ENCODE peak calls at places on chromosomes 5 and 9, in five cellular contexts. J, Y, B, I and P are unnamed samples.

GRCh38 chr5:34576849-34577248 is 79.3 kb upstream of the RAI14 start:
- DNase-seq in J (peak), Y (no peak), B (no peak), I (no peak), P (no peak)

GRCh38 chr5:14560091-14560595 is 21.4 kb upstream of the OTULINL start:
- DNase-seq in J (no peak), Y (no peak), B (no peak), I (peak), P (no peak)

GRCh38 chr5:34674226-34674625 is 18.1 kb downstream of the RAI14 start:
- DNase-seq in J (peak), Y (peak), B (no peak), I (no peak), P (no peak)

GRCh38 chr9:13863112-13863511 is 450.8 kb downstream of the NFIB start:
- DNase-seq in J (peak), Y (no peak), B (peak), I (no peak), P (no peak)

GRCh38 chr5:175460126-175460525 is 16.1 kb upstream of the DRD1 start:
- DNase-seq in J (peak), Y (no peak), B (no peak), I (no peak), P (no peak)

GRCh38 chr5:111063709-111064322 is 7.7 kb upstream of the TSLP start:
- DNase-seq in J (peak), Y (peak), B (no peak), I (peak), P (no peak)

GRCh38 chr9:113403651-113404050 is 2.6 kb upstream of the ALAD start:
- DNase-seq in J (peak), Y (no peak), B (no peak), I (no peak), P (no peak)

GRCh38 chr5:107808671-107809137 is 138.0 kb upstream of the EFNA5 start:
- DNase-seq in J (no peak), Y (no peak), B (no peak), I (peak), P (no peak)

GRCh38 chr5:173602423-173602822 is 14.0 kb downstream of the BOD1 start:
- DNase-seq in J (peak), Y (no peak), B (peak), I (no peak), P (no peak)

GRCh38 chr5:83095973-83096539 is 18.7 kb downstream of the XRCC4 start:
- DNase-seq in J (peak), Y (peak), B (no peak), I (no peak), P (no peak)

GRCh38 chr9:84151236-84151635 is 170.6 kb downstream of the RMI1 start:
- DNase-seq in J (no peak), Y (no peak), B (no peak), I (peak), P (no peak)

GRCh38 chr9:73269430-73270101 is 117.9 kb downstream of the ANXA1 start:
- DNase-seq in J (peak), Y (no peak), B (no peak), I (peak), P (no peak)

GRCh38 chr9:132012704-132013345 is 66.8 kb downstream of the MED27 start:
- DNase-seq in J (no peak), Y (no peak), B (no peak), I (no peak), P (no peak)

GRCh38 chr5:102930244-102930643 is 175.1 kb downstream of the PAM start:
- DNase-seq in J (no peak), Y (no peak), B (no peak), I (no peak), P (no peak)

GRCh38 chr5:77936365-77936693 is 160.2 kb upstream of the TBCA start:
- DNase-seq in J (no peak), Y (no peak), B (no peak), I (no peak), P (no peak)

GRCh38 chr5:111691914-111692313 is 65.1 kb downstream of the NREP start:
- DNase-seq in J (no peak), Y (no peak), B (no peak), I (no peak), P (no peak)

GRCh38 chr9:29741169-29741568 is 2167.9 kb upstream of the C9orf72 start:
- DNase-seq in J (no peak), Y (no peak), B (no peak), I (no peak), P (no peak)

GRCh38 chr9:94974154-94974860 is 247.8 kb downstream of the AOPEP start:
- DNase-seq in J (peak), Y (no peak), B (no peak), I (no peak), P (no peak)

GRCh38 chr9:96619491-96620154 is at the start of gene CDC14B:
- DNase-seq in J (peak), Y (peak), B (peak), I (peak), P (peak)
- TF ChIP-seq CTCF in J (no peak), Y (no peak), B (no peak), I (no peak), P (no peak)

GRCh38 chr5:126846344-126846743 is 69.4 kb downstream of the LMNB1 start:
- DNase-seq in J (peak), Y (no peak), B (no peak), I (no peak), P (no peak)
- TF ChIP-seq CTCF in J (peak), Y (no peak), B (peak), I (peak), P (no peak)

GRCh38 chr5:113378486-113378885 is 56.3 kb downstream of the TSSK1B start:
- DNase-seq in J (no peak), Y (no peak), B (no peak), I (no peak), P (no peak)

GRCh38 chr5:113380299-113381014 is 54.3 kb downstream of the TSSK1B start:
- DNase-seq in J (no peak), Y (no peak), B (no peak), I (no peak), P (no peak)

GRCh38 chr5:113376640-113377039 is 58.1 kb downstream of the TSSK1B start:
- DNase-seq in J (no peak), Y (no peak), B (no peak), I (no peak), P (no peak)

GRCh38 chr5:113378960-113379541 is 55.7 kb downstream of the TSSK1B start:
- DNase-seq in J (peak), Y (no peak), B (peak), I (peak), P (peak)

DNA sequence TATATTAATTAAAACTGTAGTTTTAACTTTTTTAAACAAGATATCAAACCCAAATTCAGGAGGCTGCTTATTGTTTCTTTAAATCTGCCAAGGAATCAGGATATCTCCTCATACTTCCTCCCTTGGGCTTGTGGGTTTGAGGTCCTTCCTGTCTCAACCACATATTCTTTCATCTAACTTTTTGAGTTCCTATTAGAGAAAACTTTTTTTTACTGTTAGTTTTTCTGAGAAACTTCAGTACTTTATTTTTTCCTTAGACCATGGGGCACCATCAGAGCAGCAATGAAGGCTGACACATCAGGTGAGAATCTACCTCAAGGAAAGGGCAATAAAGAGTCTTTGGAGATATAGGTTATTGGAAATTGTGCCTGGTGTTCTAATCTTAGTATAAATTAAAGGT is 56.7 kb downstream of the TSSK1B start:
- DNase-seq in J (no peak), Y (no peak), B (no peak), I (no peak), P (no peak)
- TF ChIP-seq CTCF in J (no peak), Y (no peak), B (no peak), I (no peak), P (no peak)

GRCh38 chr5:21654-22233 is 70.2 kb upstream of the PLEKHG4B start:
- DNase-seq in J (peak), Y (no peak), B (no peak), I (no peak), P (no peak)
- TF ChIP-seq CTCF in J (peak), Y (peak), B (peak), I (peak), P (peak)